ENCODE peak calls at places on chromosome 12, in seven cellular contexts. D is IMR-90; Z is MM.1S; Y is upper lobe of right lung; R is CD8-positive, alpha-beta memory T cell; L is A549; G is left ventricle myocardium inferior. Q is an unnamed sample.

GRCh38 chr12:70645494-70646317 is 8.5 kb upstream of the PTPRB start:
- DNase-seq in D (peak; percentile 85), Z (peak; percentile 27), Y (no peak), R (no peak), L (peak; percentile 60), G (peak; percentile 40), Q (peak; percentile 31)

GRCh38 chr12:2691001-2691339 is 103.8 kb upstream of the FKBP4 start:
- DNase-seq in D (peak; percentile 7), Z (peak; percentile 68), Y (no peak), R (peak; percentile 64), L (no peak), G (no peak), Q (no peak)

GRCh38 chr12:129379076-129379804 is 524.6 kb downstream of the TMEM132D start:
- DNase-seq in D (no peak), Z (no peak), Y (no peak), R (no peak), L (no peak), G (no peak), Q (no peak)

GRCh38 chr12:51592034-51592705 is 1.1 kb downstream of the SCN8A start:
- DNase-seq in D (peak; percentile 79), Z (no peak), Y (no peak), R (no peak), L (no peak), G (no peak), Q (no peak)

GRCh38 chr12:12899530-12900380 is 8.4 kb downstream of the GPRC5A start:
- DNase-seq in D (peak; percentile 98), Z (no peak), Y (no peak), R (no peak), L (no peak), G (no peak), Q (no peak)

GRCh38 chr12:52612431-52613290 is 5.7 kb downstream of the KRT73 start:
- DNase-seq in D (no peak), Z (no peak), Y (no peak), R (peak; percentile 28), L (no peak), G (no peak), Q (no peak)

GRCh38 chr12:121023799-121024198 is 7.5 kb upstream of the C12orf43 start:
- DNase-seq in D (no peak), Z (no peak), Y (peak; percentile 28), R (no peak), L (no peak), G (no peak), Q (no peak)

GRCh38 chr12:121708313-121709063 is 4.1 kb upstream of the TMEM120B start:
- DNase-seq in D (no peak), Z (no peak), Y (no peak), R (no peak), L (no peak), G (no peak), Q (no peak)

GRCh38 chr12:65461017-65461416 is 182.5 kb downstream of the MSRB3 start:
- DNase-seq in D (no peak), Z (no peak), Y (no peak), R (no peak), L (no peak), G (no peak), Q (no peak)

GRCh38 chr12:52050771-52051541 is at the start of gene NR4A1:
- DNase-seq in D (peak; percentile 95), Z (peak; percentile 88), Y (peak; percentile 98), R (peak; percentile 99), L (peak; percentile 95), G (peak; percentile 99), Q (no peak)

GRCh38 chr12:53575502-53576264 is 50.5 kb downstream of the ATF7 start:
- DNase-seq in D (peak; percentile 83), Z (no peak), Y (no peak), R (no peak), L (peak; percentile 42), G (no peak), Q (no peak)

GRCh38 chr12:52063081-52063985 is 6.4 kb upstream of the ATG101 start:
- DNase-seq in D (no peak), Z (no peak), Y (no peak), R (no peak), L (no peak), G (peak; percentile 68), Q (no peak)

GRCh38 chr12:111446044-111446581 is 40.4 kb downstream of the SH2B3 start:
- DNase-seq in D (peak; percentile 62), Z (no peak), Y (no peak), R (no peak), L (no peak), G (no peak), Q (no peak)

GRCh38 chr12:17030338-17030737 is 424.4 kb upstream of the LMO3 start:
- DNase-seq in D (no peak), Z (no peak), Y (no peak), R (no peak), L (no peak), G (no peak), Q (no peak)

GRCh38 chr12:53474819-53475218 is 22.9 kb downstream of the PCBP2 start:
- DNase-seq in D (no peak), Z (no peak), Y (peak; percentile 38), R (peak; percentile 35), L (no peak), G (no peak), Q (no peak)

GRCh38 chr12:41979574-41979973 is 165.1 kb downstream of the GXYLT1 start:
- DNase-seq in D (no peak), Z (no peak), Y (no peak), R (no peak), L (no peak), G (no peak), Q (no peak)

GRCh38 chr12:7369274-7369729 is 65.4 kb downstream of the ACSM4 start:
- DNase-seq in D (no peak), Z (no peak), Y (no peak), R (no peak), L (no peak), G (peak; percentile 48), Q (no peak)

DNA sequence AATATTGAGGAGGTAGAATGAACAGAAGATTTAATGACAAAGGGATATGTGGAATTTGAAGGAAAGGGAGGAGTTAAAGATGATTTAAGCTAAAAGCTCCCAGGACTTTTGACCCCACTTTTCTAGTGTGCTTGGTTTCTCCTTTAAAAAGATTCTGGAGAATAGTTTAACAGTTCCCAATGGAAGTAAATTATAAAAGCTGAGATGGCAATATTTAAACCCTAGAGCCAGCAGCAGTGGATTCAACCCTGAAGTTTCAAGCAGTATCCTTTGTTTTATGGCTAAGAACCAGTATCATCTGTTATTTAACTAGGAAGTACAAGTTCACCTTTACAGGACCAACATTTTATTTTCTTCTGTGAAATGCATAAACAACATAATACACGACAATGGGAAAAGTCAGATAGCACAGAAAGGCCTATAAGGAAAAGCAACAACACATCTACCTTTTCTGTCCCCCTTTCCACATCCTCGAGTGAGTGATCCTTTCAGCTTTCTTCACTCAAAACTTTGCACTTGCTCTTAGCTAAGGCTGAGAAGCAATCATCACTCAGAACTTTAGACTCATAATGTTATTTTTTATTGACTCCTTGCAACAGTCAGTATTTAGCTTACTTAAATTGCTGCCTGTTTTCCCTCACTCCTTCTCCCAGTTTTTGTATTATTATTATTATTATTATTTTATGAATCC is 264.5 kb downstream of the FBXL14 start:
- DNase-seq in D (no peak), Z (no peak), Y (no peak), R (no peak), L (no peak), G (no peak), Q (no peak)
- H3K27ac ChIP-seq in D (no peak overlapping the region), Z (no peak overlapping the region), Y (no peak overlapping the region), R (no peak overlapping the region), L (no peak overlapping the region), G (no peak overlapping the region), Q (no peak overlapping the region)

DNA sequence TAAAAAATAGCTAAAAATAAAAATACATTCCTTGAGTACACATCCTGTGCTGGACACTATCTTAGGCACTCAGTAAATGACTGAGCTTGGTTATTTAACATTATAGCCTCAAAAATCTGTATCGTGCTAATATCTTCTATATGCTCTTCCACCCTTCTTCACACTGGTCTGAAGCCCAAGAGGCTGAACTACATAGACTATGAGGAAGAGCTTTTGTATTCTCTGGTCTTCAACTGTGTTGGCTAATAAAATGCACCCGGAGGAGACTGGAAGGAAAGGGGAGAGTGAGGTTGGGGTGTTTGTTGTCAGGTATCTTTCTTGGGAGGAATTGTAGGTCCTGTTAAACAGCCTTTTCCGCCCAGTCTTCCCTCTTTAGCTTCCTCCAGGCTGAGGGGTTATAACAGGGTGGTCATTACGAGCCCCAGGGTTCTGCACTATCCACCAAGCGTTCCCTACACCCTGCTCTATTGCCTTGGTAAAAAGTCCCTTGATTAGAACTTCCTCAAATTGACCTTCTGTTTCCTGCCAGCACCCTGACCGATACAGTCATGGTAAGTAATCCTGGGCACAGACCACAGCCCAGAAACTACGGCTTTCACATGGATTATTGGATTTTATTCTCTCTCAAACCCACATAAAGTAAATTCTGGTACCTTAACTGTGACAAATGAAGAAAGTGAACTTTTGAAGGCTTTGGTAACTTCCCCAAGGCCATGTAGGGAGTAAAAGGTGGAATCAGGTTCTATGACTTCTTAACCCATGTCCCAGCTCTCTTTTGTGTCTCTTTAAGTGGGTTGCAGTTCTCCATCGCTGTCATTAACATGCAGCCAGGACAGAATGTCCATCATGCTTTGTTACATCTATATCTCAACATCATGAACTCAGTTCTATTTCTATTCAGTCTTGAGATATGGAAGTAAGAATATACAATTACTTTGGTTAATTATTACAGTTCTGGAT is 71.3 kb downstream of the PTHLH start:
- DNase-seq in D (no peak), Z (no peak), Y (no peak), R (no peak), L (no peak), G (no peak), Q (no peak)
- H3K4me3 ChIP-seq in D (no peak overlapping the region), Z (no peak overlapping the region), Y (no peak overlapping the region), R (no peak overlapping the region), L (no peak overlapping the region), G (no peak overlapping the region), Q (no peak overlapping the region)

DNA sequence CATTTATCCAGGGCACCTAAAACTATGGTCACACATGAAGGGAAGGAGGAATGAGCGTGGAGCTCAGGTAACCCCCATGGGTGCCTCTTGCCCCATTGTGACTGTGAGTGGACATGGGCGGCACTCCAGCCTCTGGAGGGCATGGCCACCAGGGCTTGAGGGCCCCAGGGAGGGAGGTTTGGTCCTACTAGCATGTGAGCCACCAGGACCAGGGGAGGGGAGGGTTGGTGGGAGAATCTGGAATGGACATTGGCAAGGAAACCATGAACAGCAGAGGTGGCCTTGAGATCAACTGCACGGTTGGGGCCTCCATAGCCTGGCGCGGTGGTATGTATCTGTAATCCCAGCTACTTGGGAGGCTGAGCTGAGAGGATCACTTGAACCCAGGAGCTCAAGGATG is 623.6 kb downstream of the AACS start:
- DNase-seq in D (no peak), Z (no peak), Y (no peak), R (no peak), L (no peak), G (no peak), Q (no peak)
- H3K9me3 ChIP-seq in D (peaks cover 47% of the 10 kb centered on the region), Z (no peaks in the 10 kb centered on the region), Y (no peaks in the 10 kb centered on the region), R (no peaks in the 10 kb centered on the region), L (no peaks in the 10 kb centered on the region), G (no peaks in the 10 kb centered on the region), Q (no peaks in the 10 kb centered on the region)

GRCh38 chr12:132291402-132292175 is 37.8 kb downstream of the GALNT9 start:
- DNase-seq in D (no peak), Z (no peak), Y (no peak), R (no peak), L (no peak), G (no peak), Q (no peak)

GRCh38 chr12:132295101-132295526 is 34.3 kb downstream of the GALNT9 start:
- DNase-seq in D (no peak), Z (no peak), Y (no peak), R (no peak), L (no peak), G (no peak), Q (no peak)

GRCh38 chr12:132294121-132295034 is 35.0 kb downstream of the GALNT9 start:
- DNase-seq in D (no peak), Z (no peak), Y (no peak), R (no peak), L (no peak), G (no peak), Q (no peak)

GRCh38 chr12:132290203-132290540 is 39.2 kb downstream of the GALNT9 start:
- DNase-seq in D (no peak), Z (no peak), Y (no peak), R (no peak), L (no peak), G (no peak), Q (no peak)

GRCh38 chr12:132292328-132293319 is 36.8 kb downstream of the GALNT9 start:
- DNase-seq in D (no peak), Z (no peak), Y (no peak), R (no peak), L (no peak), G (no peak), Q (no peak)
- H3K27ac ChIP-seq in D (no peak overlapping the region), Z (no peak overlapping the region), Y (no peak overlapping the region), R (no peak overlapping the region), L (no peak overlapping the region), G (no peak overlapping the region), Q (no peak overlapping the region)

Q was measured in iPS DF 6.9.